ENCODE peak calls at places on chromosomes 3 and 15, in nine cellular contexts. T is GM19239; A is stimulated activated CD4-positive, alpha-beta T cell treated with anti-CD3 and anti-CD28 coated beads, Interleukin-1b, Interleukin-23, amount 100 ng/mL, for 4 hours; X is naive thymus-derived CD4-positive, alpha-beta T cell; O is T47D; W is AML-193; C is neural progenitor cell; Z is central memory CD4-positive, alpha-beta T cell; H is stimulated activated CD8-positive, alpha-beta memory T cell treated with anti-CD3 and anti-CD28 coated beads, Interleukin-15, amount 100 ng/mL, for 24 hours. U is an unnamed sample.

GRCh38 chr15:70557506-70558258 is 205.7 kb downstream of the UACA start:
- DNase-seq in C (no peak), W (no peak), Z (no peak), H (no peak), A (no peak), T (no peak), X (no peak), O (no peak), U (no peak)

GRCh38 chr15:92069308-92070244 is 216.1 kb downstream of the SLCO3A1 start:
- DNase-seq in H (no peak), A (peak), Z (no peak), T (no peak), W (peak), X (peak), C (no peak), O (no peak), U (peak)

GRCh38 chr3:140863481-140864084 is 78.1 kb upstream of the SLC25A36 start:
- DNase-seq in C (peak), W (peak), Z (peak), O (peak), A (no peak), X (no peak), T (no peak), H (no peak), U (peak)

GRCh38 chr3:110400315-110400714 is 671.3 kb upstream of the NECTIN3 start:
- DNase-seq in X (no peak), O (no peak), C (no peak), A (no peak), H (no peak), T (no peak), W (no peak), Z (no peak), U (no peak)

GRCh38 chr15:74573987-74574386 is 33.0 kb downstream of the ARID3B start:
- DNase-seq in W (no peak), O (no peak), C (no peak), X (no peak), H (no peak), A (no peak), T (no peak), Z (no peak), U (no peak)

GRCh38 chr3:133828576-133829309 is 23.1 kb downstream of the SRPRB start:
- DNase-seq in Z (no peak), O (no peak), A (no peak), W (no peak), X (no peak), T (no peak), C (peak), H (no peak), U (no peak)

GRCh38 chr3:21835266-21835665 is 84.3 kb upstream of the ZNF385D start:
- DNase-seq in Z (no peak), C (no peak), W (no peak), X (no peak), O (no peak), T (no peak), A (no peak), H (no peak), U (no peak)

GRCh38 chr15:70308011-70308761 is 210.5 kb upstream of the TLE3 start:
- DNase-seq in A (no peak), X (peak), O (no peak), Z (no peak), H (no peak), W (peak), C (no peak), T (peak), U (peak)

GRCh38 chr3:126119008-126119675 is 35.2 kb upstream of the SLC41A3 start:
- DNase-seq in T (no peak), O (no peak), H (no peak), C (no peak), Z (no peak), W (no peak), A (no peak), X (peak), U (no peak)

GRCh38 chr3:18302517-18302916 is 122.6 kb downstream of the SATB1 start:
- DNase-seq in X (no peak), O (no peak), Z (no peak), T (no peak), H (no peak), A (no peak), W (no peak), C (no peak), U (no peak)

GRCh38 chr15:32870240-32871033 is 152.6 kb downstream of the GREM1 start:
- DNase-seq in A (no peak), T (peak), H (no peak), W (no peak), Z (no peak), C (no peak), X (no peak), O (no peak), U (no peak)

GRCh38 chr3:157999246-157999645 is 107.0 kb downstream of the SHOX2 start:
- DNase-seq in W (no peak), C (no peak), O (no peak), H (no peak), X (no peak), A (no peak), T (no peak), Z (no peak), U (no peak)

GRCh38 chr3:122902326-122902725 is 107.5 kb downstream of the SLC49A4 start:
- DNase-seq in X (no peak), C (no peak), A (no peak), O (no peak), W (no peak), H (no peak), T (no peak), Z (no peak), U (no peak)

GRCh38 chr15:49187537-49188245 is 17.6 kb downstream of the GALK2 start:
- DNase-seq in W (no peak), Z (no peak), H (no peak), C (no peak), T (no peak), X (no peak), A (no peak), O (no peak), U (no peak)

GRCh38 chr3:13161021-13161759 is 88.0 kb upstream of the IQSEC1 start:
- DNase-seq in W (no peak), X (no peak), Z (no peak), T (no peak), O (no peak), H (no peak), C (peak), A (no peak), U (no peak)

GRCh38 chr3:189458536-189458935 is 172.7 kb upstream of the TP63 start:
- DNase-seq in X (no peak), Z (no peak), W (no peak), C (no peak), O (no peak), A (no peak), T (no peak), H (no peak), U (peak)

GRCh38 chr3:116981088-116981487 is 271.5 kb downstream of the TUSC7 start:
- DNase-seq in W (no peak), H (no peak), T (no peak), Z (no peak), A (no peak), O (no peak), X (no peak), C (no peak), U (no peak)

GRCh38 chr3:181935915-181936314 is 224.2 kb downstream of the SOX2 start:
- DNase-seq in W (no peak), C (no peak), Z (no peak), X (no peak), O (no peak), H (no peak), A (no peak), T (no peak), U (no peak)

GRCh38 chr15:51757463-51757862 is 6.1 kb downstream of the TMOD2 start:
- DNase-seq in H (no peak), W (no peak), A (no peak), T (no peak), C (no peak), Z (no peak), X (no peak), O (no peak), U (no peak)

GRCh38 chr3:31254483-31254882 is 278.2 kb upstream of the STT3B start:
- DNase-seq in W (no peak), C (no peak), Z (no peak), X (no peak), A (no peak), O (no peak), H (no peak), T (no peak), U (no peak)

GRCh38 chr15:80844011-80844732 is 65.0 kb downstream of the CEMIP start:
- DNase-seq in H (no peak), T (no peak), C (no peak), W (no peak), Z (no peak), X (no peak), A (no peak), O (no peak), U (no peak)

GRCh38 chr15:56839099-56839498 is 79.3 kb upstream of the TCF12 start:
- DNase-seq in Z (no peak), A (no peak), O (no peak), C (no peak), T (no peak), W (no peak), H (no peak), X (no peak), U (peak)

GRCh38 chr3:59245879-59246501 is 196.2 kb upstream of the CFAP20DC start:
- DNase-seq in X (no peak), W (no peak), Z (no peak), A (no peak), H (no peak), T (no peak), O (no peak), C (peak), U (no peak)

GRCh38 chr3:66376568-66376967 is 124.3 kb downstream of the LRIG1 start:
- DNase-seq in T (no peak), Z (no peak), C (no peak), W (no peak), H (no peak), O (no peak), X (no peak), A (no peak), U (no peak)

GRCh38 chr3:54122046-54122801 is at the start of gene CACNA2D3:
- DNase-seq in H (no peak), A (no peak), O (peak), W (no peak), T (no peak), X (no peak), Z (no peak), C (peak), U (no peak)

GRCh38 chr15:33580526-33580925 is 269.8 kb downstream of the RYR3 start:
- DNase-seq in O (no peak), T (no peak), X (no peak), W (no peak), A (no peak), C (no peak), Z (no peak), H (no peak), U (no peak)

GRCh38 chr3:23834082-23834870 is 28.5 kb downstream of the UBE2E1 start:
- DNase-seq in A (no peak), Z (no peak), T (no peak), O (no peak), X (no peak), C (no peak), H (no peak), W (peak), U (peak)

U was measured in OCI-M1.